ENCODE peak calls at places on chromosomes 6 and 20, in ten cellular contexts. S, O, J, K, V, W, H, Z, M and I are unnamed samples.

GRCh38 chr6:161639772-161640171 is 365.9 kb upstream of the AGPAT4 start:
- DNase-seq in S (no peak), O (no peak), J (no peak), K (no peak), V (no peak), W (no peak), H (no peak), Z (no peak), M (no peak), I (no peak)

GRCh38 chr6:108616544-108616943 is 55.8 kb downstream of the FOXO3 start:
- DNase-seq in S (no peak), O (no peak), J (no peak), K (no peak), V (no peak), W (no peak), H (no peak), Z (no peak), M (peak), I (no peak)

GRCh38 chr6:168035661-168036616 is 38.5 kb downstream of the KIF25 start:
- DNase-seq in S (no peak), O (no peak), J (no peak), K (no peak), V (peak), W (no peak), H (no peak), Z (no peak), M (peak), I (no peak)

GRCh38 chr6:7723041-7723447 is 2.9 kb upstream of the BMP6 start:
- DNase-seq in S (peak), O (peak), J (peak), K (peak), V (peak), W (no peak), H (peak), Z (peak), M (peak), I (peak)

GRCh38 chr20:37539956-37540455 is 12.3 kb upstream of the BLCAP start:
- DNase-seq in S (no peak), O (no peak), J (no peak), K (no peak), V (no peak), W (no peak), H (no peak), Z (no peak), M (no peak), I (no peak)

GRCh38 chr6:37693546-37694250 is 4.0 kb downstream of the MDGA1 start:
- DNase-seq in S (no peak), O (no peak), J (no peak), K (no peak), V (no peak), W (no peak), H (no peak), Z (no peak), M (no peak), I (no peak)

GRCh38 chr6:27575594-27576361 is 102.9 kb upstream of the ZNF184 start:
- DNase-seq in S (no peak), O (no peak), J (no peak), K (no peak), V (no peak), W (no peak), H (no peak), Z (no peak), M (no peak), I (no peak)

GRCh38 chr6:40386200-40386599 is 201.0 kb downstream of the LRFN2 start:
- DNase-seq in S (no peak), O (no peak), J (no peak), K (no peak), V (no peak), W (no peak), H (no peak), Z (no peak), M (no peak), I (no peak)

GRCh38 chr20:8530022-8530421 is 398.0 kb downstream of the PLCB1 start:
- DNase-seq in S (no peak), O (no peak), J (no peak), K (no peak), V (no peak), W (no peak), H (no peak), Z (no peak), M (peak), I (no peak)

GRCh38 chr6:912871-913663 is 220.1 kb upstream of the EXOC2 start:
- DNase-seq in S (no peak), O (no peak), J (peak), K (no peak), V (no peak), W (no peak), H (peak), Z (no peak), M (peak), I (peak)

GRCh38 chr6:89313006-89313405 is 2.1 kb downstream of the GABRR2 start:
- DNase-seq in S (no peak), O (no peak), J (no peak), K (no peak), V (no peak), W (no peak), H (no peak), Z (no peak), M (peak), I (peak)

GRCh38 chr6:162713926-162714759 is 13.4 kb downstream of the PRKN start:
- DNase-seq in S (no peak), O (no peak), J (no peak), K (no peak), V (no peak), W (no peak), H (no peak), Z (no peak), M (no peak), I (no peak)

GRCh38 chr20:58701431-58702160 is 9.0 kb downstream of the NPEPL1 start:
- DNase-seq in S (no peak), O (no peak), J (no peak), K (no peak), V (no peak), W (no peak), H (no peak), Z (peak), M (no peak), I (no peak)

GRCh38 chr6:31826793-31827285 is 699 bp upstream of the HSPA1B start:
- DNase-seq in S (peak), O (peak), J (peak), K (peak), V (peak), W (no peak), H (peak), Z (peak), M (no peak), I (peak)

GRCh38 chr6:15399651-15400470 is 154.0 kb downstream of the JARID2 start:
- DNase-seq in S (peak), O (peak), J (peak), K (peak), V (peak), W (no peak), H (peak), Z (peak), M (peak), I (peak)

GRCh38 chr6:89252902-89253301 is 35.7 kb upstream of the GABRR1 start:
- DNase-seq in S (no peak), O (no peak), J (no peak), K (no peak), V (no peak), W (no peak), H (no peak), Z (no peak), M (no peak), I (no peak)

GRCh38 chr20:25220810-25221591 is 25.5 kb downstream of the ENTPD6 start:
- DNase-seq in S (no peak), O (peak), J (peak), K (no peak), V (no peak), W (no peak), H (peak), Z (no peak), M (no peak), I (no peak)

GRCh38 chr20:46199198-46199597 is 81.1 kb downstream of the CD40 start:
- DNase-seq in S (no peak), O (no peak), J (peak), K (no peak), V (peak), W (no peak), H (no peak), Z (no peak), M (no peak), I (peak)

GRCh38 chr6:23055523-23055922 is 486.2 kb downstream of the HDGFL1 start:
- DNase-seq in S (no peak), O (no peak), J (no peak), K (no peak), V (no peak), W (no peak), H (no peak), Z (no peak), M (no peak), I (no peak)

GRCh38 chr6:90222724-90223198 is 73.9 kb downstream of the BACH2 start:
- DNase-seq in S (no peak), O (no peak), J (no peak), K (no peak), V (peak), W (no peak), H (no peak), Z (no peak), M (peak), I (no peak)

GRCh38 chr6:142900467-142900961 is 44.5 kb downstream of the HIVEP2 start:
- DNase-seq in S (no peak), O (no peak), J (no peak), K (no peak), V (no peak), W (no peak), H (no peak), Z (no peak), M (no peak), I (peak)

GRCh38 chr20:52242237-52243230 is 51.0 kb upstream of the ZFP64 start:
- DNase-seq in S (no peak), O (no peak), J (no peak), K (no peak), V (peak), W (no peak), H (no peak), Z (no peak), M (peak), I (no peak)

GRCh38 chr6:82363368-82364086 is at the start of gene TPBG:
- DNase-seq in S (peak), O (peak), J (peak), K (no peak), V (peak), W (no peak), H (peak), Z (peak), M (peak), I (peak)

GRCh38 chr6:112640895-112641294 is 293.8 kb downstream of the RFPL4B start:
- DNase-seq in S (no peak), O (no peak), J (no peak), K (no peak), V (no peak), W (no peak), H (no peak), Z (no peak), M (peak), I (no peak)

GRCh38 chr20:57910716-57911115 is 200.9 kb upstream of the PMEPA1 start:
- DNase-seq in S (no peak), O (no peak), J (no peak), K (no peak), V (no peak), W (no peak), H (no peak), Z (no peak), M (no peak), I (no peak)

GRCh38 chr20:17281478-17281877 is 54.6 kb downstream of the PCSK2 start:
- DNase-seq in S (peak), O (no peak), J (no peak), K (no peak), V (no peak), W (no peak), H (peak), Z (no peak), M (peak), I (peak)

GRCh38 chr20:62968378-62969178 is 16.1 kb downstream of the SLC17A9 start:
- DNase-seq in S (no peak), O (no peak), J (no peak), K (no peak), V (no peak), W (no peak), H (no peak), Z (no peak), M (no peak), I (no peak)
- TF ChIP-seq POLR2A in S (no peak), O (no peak), J (no peak), K (no peak), V (no peak), W (no peak), H (no peak), Z (no peak), M (no peak), I (no peak)

GRCh38 chr20:49906615-49907154 is 8.6 kb downstream of the SPATA2 start:
- DNase-seq in S (no peak), O (no peak), J (no peak), K (no peak), V (no peak), W (no peak), H (no peak), Z (no peak), M (no peak), I (no peak)

GRCh38 chr20:49906101-49906604 is 9.2 kb downstream of the SPATA2 start:
- DNase-seq in S (no peak), O (no peak), J (no peak), K (no peak), V (no peak), W (no peak), H (no peak), Z (peak), M (no peak), I (no peak)

GRCh38 chr20:49904440-49905214 is 10.7 kb downstream of the SPATA2 start:
- DNase-seq in S (no peak), O (no peak), J (no peak), K (no peak), V (no peak), W (no peak), H (no peak), Z (peak), M (no peak), I (no peak)

GRCh38 chr20:49907405-49908257 is 7.7 kb downstream of the SPATA2 start:
- DNase-seq in S (no peak), O (no peak), J (no peak), K (no peak), V (no peak), W (no peak), H (no peak), Z (no peak), M (no peak), I (no peak)

DNA sequence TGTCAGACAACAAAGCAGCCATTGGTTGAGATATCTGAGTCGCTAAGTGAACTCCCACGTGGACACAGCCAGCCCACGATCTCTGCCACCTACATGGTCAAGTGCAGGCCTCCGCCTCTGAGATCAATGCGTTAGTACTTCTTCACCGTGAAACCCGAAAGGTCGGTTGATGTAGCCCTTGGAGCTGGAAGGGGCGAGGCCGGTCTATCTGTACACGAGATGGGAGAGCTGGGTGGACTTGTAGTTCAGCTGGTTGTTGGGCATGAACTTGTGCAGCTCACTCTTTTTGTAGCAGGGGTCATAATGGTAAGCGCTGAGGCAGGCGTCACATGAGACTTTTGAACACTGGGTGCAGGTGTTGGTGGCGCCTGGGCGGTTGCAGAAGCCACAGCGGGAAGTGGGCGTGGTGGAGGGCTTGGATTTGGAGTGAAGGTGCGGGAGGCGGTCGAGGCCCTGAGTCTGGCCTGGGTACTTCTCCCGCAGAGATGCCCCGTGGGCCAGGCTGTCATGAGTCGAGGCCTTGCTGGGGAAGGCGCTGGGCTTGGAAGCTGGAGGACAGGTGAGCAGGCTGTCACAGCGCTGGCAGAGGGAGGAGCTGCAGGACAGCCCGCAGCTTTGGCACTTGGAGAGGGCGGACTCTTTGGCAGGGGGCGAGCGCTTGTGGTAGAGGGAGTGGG is 9.8 kb downstream of the SPATA2 start:
- DNase-seq in S (no peak), O (no peak), J (no peak), K (no peak), V (no peak), W (no peak), H (no peak), Z (peak), M (no peak), I (no peak)
- H3K4me3 ChIP-seq in S (no peak), O (no peak), J (no peak), K (no peak), V (no peak), W (no peak), H (no peak), Z (no peak), M (no peak), I (no peak)

GRCh38 chr6:79717989-79718388 is 86.9 kb downstream of the SH3BGRL2 start:
- DNase-seq in S (no peak), O (no peak), J (no peak), K (no peak), V (no peak), W (no peak), H (no peak), Z (no peak), M (no peak), I (no peak)

GRCh38 chr6:79718509-79719247 is 87.5 kb downstream of the SH3BGRL2 start:
- DNase-seq in S (no peak), O (no peak), J (no peak), K (no peak), V (no peak), W (no peak), H (no peak), Z (no peak), M (peak), I (no peak)

GRCh38 chr6:79724816-79725215 is 93.7 kb downstream of the SH3BGRL2 start:
- DNase-seq in S (no peak), O (no peak), J (no peak), K (no peak), V (no peak), W (no peak), H (no peak), Z (no peak), M (no peak), I (no peak)

GRCh38 chr6:79713701-79714322 is 82.7 kb downstream of the SH3BGRL2 start:
- DNase-seq in S (peak), O (peak), J (peak), K (no peak), V (peak), W (no peak), H (peak), Z (no peak), M (peak), I (peak)

GRCh38 chr6:79719248-79719975 is 88.3 kb downstream of the SH3BGRL2 start:
- DNase-seq in S (no peak), O (no peak), J (peak), K (no peak), V (no peak), W (no peak), H (peak), Z (no peak), M (peak), I (no peak)
- H3K27ac ChIP-seq in S (no peak), O (no peak), J (no peak), K (no peak), V (no peak), W (no peak), H (no peak), Z (no peak), M (no peak), I (no peak)

DNA sequence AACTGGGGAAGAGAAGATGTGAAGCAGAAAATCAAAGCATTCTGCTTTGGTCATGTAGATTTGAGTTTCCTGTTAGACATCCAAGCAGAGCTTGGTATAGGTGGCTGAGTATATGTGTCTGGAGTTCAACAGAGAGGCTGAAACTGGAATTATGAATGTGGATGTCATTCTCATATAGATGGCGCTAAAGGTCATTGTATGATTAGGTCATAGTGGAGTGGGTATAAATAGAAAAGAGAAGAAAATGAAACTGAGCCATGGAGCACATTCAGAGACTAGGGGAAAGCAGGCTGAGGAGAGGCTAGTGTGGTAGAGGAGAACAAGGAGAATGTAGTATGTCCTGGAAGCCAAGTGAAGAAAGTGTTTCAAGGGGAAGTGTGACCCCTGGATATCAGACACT is 295.6 kb upstream of the PLN start:
- DNase-seq in S (no peak), O (no peak), J (no peak), K (no peak), V (no peak), W (no peak), H (no peak), Z (no peak), M (no peak), I (no peak)
- TF ChIP-seq POLR2A in S (no peak), O (no peak), J (no peak), K (no peak), V (no peak), W (no peak), H (no peak), Z (no peak), M (no peak), I (no peak)

GRCh38 chr6:73696990-73697651 is 1.1 kb downstream of the CD109 start:
- DNase-seq in S (no peak), O (no peak), J (no peak), K (no peak), V (no peak), W (no peak), H (no peak), Z (no peak), M (no peak), I (no peak)
- H3K4me3 ChIP-seq in S (peak), O (peak), J (peak), K (no peak), V (peak), W (no peak), H (no peak), Z (peak), M (no peak), I (no peak)

GRCh38 chr6:122381494-122382083 is 17.9 kb upstream of the HSF2 start:
- DNase-seq in S (peak), O (peak), J (peak), K (peak), V (peak), W (peak), H (peak), Z (peak), M (peak), I (peak)
- H3K27ac ChIP-seq in S (no peak), O (no peak), J (no peak), K (no peak), V (no peak), W (no peak), H (no peak), Z (no peak), M (no peak), I (no peak)

DNA sequence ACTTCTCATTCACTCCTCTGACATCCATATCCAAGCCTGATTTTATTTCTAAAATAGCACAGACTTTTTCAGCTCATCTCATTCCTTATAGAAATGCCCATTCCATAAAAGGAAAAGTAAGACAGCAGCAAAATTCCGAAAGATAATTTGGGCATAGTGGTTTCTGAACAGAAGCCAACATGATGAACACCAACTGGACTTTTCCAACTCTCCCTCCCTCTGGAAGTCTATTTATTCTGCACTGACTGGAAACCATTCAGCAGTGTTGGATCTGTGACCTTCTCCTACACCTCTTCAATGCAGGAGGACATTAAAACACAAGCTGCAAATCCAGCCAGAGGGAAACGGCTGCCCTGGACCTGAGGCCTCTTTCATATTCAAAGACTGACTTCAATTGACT is 306.2 kb upstream of the NT5E start:
- DNase-seq in S (no peak), O (no peak), J (no peak), K (no peak), V (no peak), W (no peak), H (no peak), Z (no peak), M (no peak), I (no peak)
- TF ChIP-seq POLR2A in S (no peak), O (no peak), J (no peak), K (no peak), V (no peak), W (no peak), H (no peak), Z (no peak), M (no peak), I (no peak)

GRCh38 chr6:154302111-154302752 is 54.4 kb downstream of the IPCEF1 start:
- DNase-seq in S (peak), O (no peak), J (no peak), K (peak), V (no peak), W (peak), H (peak), Z (no peak), M (peak), I (no peak)
- H3K4me3 ChIP-seq in S (no peak), O (no peak), J (no peak), K (no peak), V (no peak), W (no peak), H (no peak), Z (no peak), M (no peak), I (no peak)

GRCh38 chr6:74070091-74070490 is 374.1 kb downstream of the CD109 start:
- DNase-seq in S (no peak), O (no peak), J (no peak), K (no peak), V (no peak), W (no peak), H (no peak), Z (no peak), M (peak), I (no peak)

GRCh38 chr6:74075323-74075722 is 379.3 kb downstream of the CD109 start:
- DNase-seq in S (no peak), O (peak), J (no peak), K (no peak), V (no peak), W (no peak), H (peak), Z (peak), M (peak), I (no peak)

GRCh38 chr6:74073429-74073828 is 377.4 kb downstream of the CD109 start:
- DNase-seq in S (no peak), O (no peak), J (no peak), K (no peak), V (no peak), W (no peak), H (no peak), Z (no peak), M (peak), I (no peak)

GRCh38 chr6:74074609-74075008 is 378.6 kb downstream of the CD109 start:
- DNase-seq in S (no peak), O (no peak), J (no peak), K (no peak), V (no peak), W (no peak), H (no peak), Z (no peak), M (no peak), I (no peak)

GRCh38 chr6:74073896-74074295 is 377.9 kb downstream of the CD109 start:
- DNase-seq in S (no peak), O (no peak), J (no peak), K (no peak), V (no peak), W (no peak), H (no peak), Z (no peak), M (peak), I (no peak)
- H3K27ac ChIP-seq in S (no peak), O (peak), J (no peak), K (no peak), V (no peak), W (no peak), H (no peak), Z (peak), M (peak), I (no peak)